ENCODE peak calls at places on chromosomes 5 and 9, in five cellular contexts. N is LoVo, Q is HuH-7, D is WERI-Rb-1, F is small intestine. K is an unnamed sample.

GRCh38 chr5:171736976-171737848 is 48.4 kb upstream of the SMIM23 start:
- DNase-seq in D (no peak), Q (no peak), N (no peak), F (no peak), K (no peak)

GRCh38 chr5:112419050-112419595 is at the start of gene EPB41L4A:
- DNase-seq in Q (no peak), F (peak), D (peak), N (peak), K (no peak)

GRCh38 chr5:50564079-50564478 is 102.4 kb upstream of the PARP8 start:
- DNase-seq in N (no peak), Q (no peak), F (peak), D (no peak), K (peak)

GRCh38 chr5:71658916-71659661 is 60.0 kb upstream of the CARTPT start:
- DNase-seq in F (peak), N (no peak), Q (peak), D (no peak), K (no peak)

GRCh38 chr5:88263349-88263748 is 5.3 kb downstream of the TMEM161B start:
- DNase-seq in N (no peak), Q (no peak), D (no peak), F (no peak), K (no peak)

GRCh38 chr9:137312852-137313325 is 10.8 kb upstream of the NRARP start:
- DNase-seq in F (no peak), D (no peak), Q (no peak), N (no peak), K (no peak)

GRCh38 chr9:108727580-108728056 is 128.2 kb downstream of the ACTL7B start:
- DNase-seq in D (no peak), Q (no peak), F (no peak), N (no peak), K (no peak)

GRCh38 chr5:179142434-179143198 is 82.4 kb downstream of the ZNF354C start:
- DNase-seq in F (no peak), Q (no peak), D (no peak), N (no peak), K (no peak)

GRCh38 chr5:42953061-42953460 is 87.1 kb downstream of the ANXA2R start:
- DNase-seq in N (no peak), Q (no peak), F (no peak), D (no peak), K (no peak)

GRCh38 chr5:8949908-8950307 is 596.0 kb downstream of the SEMA5A start:
- DNase-seq in F (no peak), N (no peak), D (no peak), Q (no peak), K (no peak)

GRCh38 chr9:14314929-14315753 is 1.2 kb upstream of the NFIB start:
- DNase-seq in D (peak), Q (peak), F (peak), N (peak), K (peak)

GRCh38 chr5:178227138-178227659 is 5.4 kb downstream of the PHYKPL start:
- DNase-seq in N (no peak), D (no peak), Q (no peak), F (no peak), K (no peak)

GRCh38 chr9:117622347-117622746 is 81.9 kb upstream of the TLR4 start:
- DNase-seq in F (peak), Q (no peak), D (no peak), N (no peak), K (no peak)

GRCh38 chr9:75185585-75186170 is 97.4 kb downstream of the OSTF1 start:
- DNase-seq in F (peak), N (peak), Q (peak), D (peak), K (no peak)

GRCh38 chr5:82107277-82107676 is 135.5 kb downstream of the ATG10 start:
- DNase-seq in Q (no peak), F (no peak), D (no peak), N (peak), K (no peak)

GRCh38 chr5:59685806-59686205 is 207.7 kb downstream of the PDE4D start:
- DNase-seq in Q (no peak), N (no peak), F (no peak), D (peak), K (no peak)

GRCh38 chr5:115489725-115490124 is 54.9 kb downstream of the FEM1C start:
- DNase-seq in F (no peak), D (no peak), N (no peak), Q (no peak), K (no peak)

GRCh38 chr5:79133121-79133656 is 21.6 kb downstream of the BHMT start:
- DNase-seq in D (no peak), N (peak), F (peak), Q (no peak), K (peak)

GRCh38 chr5:112555691-112556090 is 136.6 kb upstream of the EPB41L4A start:
- DNase-seq in F (no peak), Q (no peak), N (no peak), D (no peak), K (no peak)

GRCh38 chr5:56585466-56585865 is 229.9 kb upstream of the MAP3K1 start:
- DNase-seq in F (no peak), N (no peak), Q (no peak), D (no peak), K (no peak)

GRCh38 chr5:132008961-132009680 is 2.3 kb downstream of the ACSL6 start:
- DNase-seq in Q (no peak), N (peak), F (no peak), D (peak), K (no peak)

GRCh38 chr9:114805670-114806551 is at the start of gene TNFSF15:
- DNase-seq in F (peak), N (peak), Q (peak), D (peak), K (no peak)

GRCh38 chr5:150279618-150280017 is 10.0 kb downstream of the CAMK2A start:
- DNase-seq in Q (no peak), F (no peak), D (no peak), N (no peak), K (no peak)

K was measured in central memory CD4-positive, alpha-beta T cell.